ENCODE peak calls at places on chromosomes 3 and 15, in eight cellular contexts. L is fibroblast of lung, Y is HCT116, I is mammary epithelial cell, U is heart left ventricle, K is AG04450, T is dorsolateral prefrontal cortex, M is breast epithelium. H is an unnamed sample. For H3K27me3, the result is how much of the 10 kb centered on the place peaks cover.

GRCh38 chr3:156728267-156728985 is 54.0 kb downstream of the TIPARP start:
- DNase-seq in M (no peak), U (no peak), T (no peak), K (no peak), L (peak), Y (no peak), I (peak), H (no peak)

GRCh38 chr3:157493627-157494550 is 9.3 kb downstream of the VEPH1 start:
- DNase-seq in U (no peak), Y (peak), M (no peak), I (peak), K (no peak), T (no peak), L (peak), H (peak)

GRCh38 chr3:120506076-120506827 is 55.5 kb upstream of the FSTL1 start:
- DNase-seq in I (no peak), Y (no peak), T (no peak), U (no peak), L (peak), M (no peak), K (no peak), H (no peak)

GRCh38 chr3:114126461-114126860 is 52.4 kb downstream of the DRD3 start:
- DNase-seq in I (no peak), U (no peak), K (no peak), L (peak), Y (no peak), M (no peak), T (no peak), H (no peak)

GRCh38 chr3:115839246-115839645 is 215.9 kb downstream of the GAP43 start:
- DNase-seq in U (no peak), I (no peak), L (no peak), T (no peak), Y (no peak), K (no peak), M (no peak), H (no peak)

GRCh38 chr15:100229181-100230163 is 112.3 kb downstream of the ADAMTS17 start:
- DNase-seq in K (no peak), Y (no peak), U (no peak), I (no peak), L (no peak), T (no peak), M (no peak), H (no peak)

GRCh38 chr3:81152156-81152555 is 609.3 kb downstream of the GBE1 start:
- DNase-seq in Y (no peak), U (no peak), L (peak), M (no peak), T (no peak), K (no peak), I (no peak), H (no peak)

GRCh38 chr3:195075941-195076875 is 194.8 kb downstream of the XXYLT1 start:
- DNase-seq in T (no peak), Y (no peak), I (no peak), K (no peak), L (no peak), M (no peak), U (peak), H (no peak)

GRCh38 chr3:135325726-135326245 is 530.7 kb downstream of the EPHB1 start:
- DNase-seq in L (no peak), T (no peak), K (no peak), I (no peak), U (no peak), M (no peak), Y (no peak), H (no peak)

GRCh38 chr3:114632757-114633424 is 339.1 kb downstream of the TIGIT start:
- DNase-seq in U (no peak), L (no peak), I (no peak), Y (no peak), T (no peak), K (no peak), M (no peak), H (no peak)

GRCh38 chr3:109132801-109133473 is 3.6 kb upstream of the C3orf85 start:
- DNase-seq in K (no peak), L (peak), T (no peak), Y (no peak), M (no peak), I (peak), U (no peak), H (no peak)

GRCh38 chr3:16026753-16027152 is 147.7 kb upstream of the GALNT15 start:
- DNase-seq in U (no peak), M (no peak), K (no peak), T (no peak), Y (no peak), I (no peak), L (peak), H (no peak)

GRCh38 chr3:59547874-59548273 is 498.0 kb upstream of the CFAP20DC start:
- DNase-seq in M (no peak), I (no peak), Y (no peak), U (no peak), L (peak), K (no peak), T (no peak), H (no peak)

GRCh38 chr15:77098572-77098971 is 27.7 kb upstream of the TSPAN3 start:
- DNase-seq in I (no peak), L (no peak), K (no peak), Y (no peak), T (no peak), M (no peak), U (no peak), H (no peak)

GRCh38 chr3:34742151-34742550 is 897.2 kb upstream of the ARPP21 start:
- DNase-seq in T (no peak), K (no peak), I (no peak), M (no peak), U (no peak), Y (no peak), L (no peak), H (no peak)

GRCh38 chr15:101652783-101653430 is 726 bp upstream of the TM2D3 start:
- DNase-seq in M (no peak), T (no peak), U (peak), K (no peak), Y (no peak), I (peak), L (no peak), H (no peak)

GRCh38 chr3:137468446-137468845 is 295.7 kb upstream of the SOX14 start:
- DNase-seq in L (no peak), I (no peak), K (no peak), M (no peak), U (no peak), Y (no peak), T (no peak), H (no peak)

GRCh38 chr15:77815015-77815414 is 182.3 kb upstream of the LINGO1 start:
- DNase-seq in K (no peak), T (no peak), I (no peak), L (no peak), Y (no peak), U (no peak), M (no peak), H (no peak)

GRCh38 chr15:68843425-68844311 is 23.0 kb upstream of the ANP32A start:
- DNase-seq in L (peak), I (no peak), T (no peak), M (no peak), Y (no peak), U (peak), K (no peak), H (no peak)

GRCh38 chr3:66625464-66626216 is 124.8 kb upstream of the LRIG1 start:
- DNase-seq in K (no peak), I (no peak), U (no peak), M (no peak), T (no peak), L (no peak), Y (no peak), H (no peak)

GRCh38 chr15:69422336-69422895 is 8.3 kb downstream of the KIF23 start:
- DNase-seq in L (peak), T (no peak), M (no peak), Y (no peak), K (no peak), U (no peak), I (no peak), H (peak)

GRCh38 chr15:99842071-99842470 is 108.8 kb upstream of the LYSMD4 start:
- DNase-seq in M (no peak), K (no peak), Y (no peak), L (no peak), I (no peak), U (no peak), T (no peak), H (no peak)

GRCh38 chr15:73034213-73034612 is 18.1 kb upstream of the NEO1 start:
- DNase-seq in I (no peak), M (no peak), T (no peak), L (no peak), Y (no peak), K (no peak), U (no peak), H (no peak)

GRCh38 chr15:78685157-78685830 is 44.3 kb upstream of the CHRNB4 start:
- DNase-seq in L (no peak), I (no peak), T (no peak), K (no peak), Y (no peak), U (no peak), M (no peak), H (no peak)

GRCh38 chr15:65926899-65927298 is 57.6 kb downstream of the RAB11A start:
- DNase-seq in I (no peak), U (no peak), Y (no peak), L (no peak), T (no peak), M (no peak), K (no peak), H (no peak)

GRCh38 chr15:65926459-65926858 is 57.2 kb downstream of the RAB11A start:
- DNase-seq in T (no peak), Y (no peak), L (no peak), U (no peak), I (no peak), K (no peak), M (no peak), H (no peak)

GRCh38 chr15:65929573-65929972 is 60.3 kb downstream of the RAB11A start:
- DNase-seq in T (no peak), U (no peak), K (no peak), Y (no peak), I (no peak), L (no peak), M (no peak), H (no peak)

GRCh38 chr15:65925338-65925737 is 56.0 kb downstream of the RAB11A start:
- DNase-seq in U (no peak), I (no peak), K (no peak), T (no peak), M (no peak), L (no peak), Y (no peak), H (no peak)

GRCh38 chr15:65927545-65927944 is 58.3 kb downstream of the RAB11A start:
- DNase-seq in U (no peak), T (no peak), M (no peak), L (no peak), K (no peak), I (no peak), Y (no peak), H (no peak)
- TF ChIP-seq CTCF in U (no peak), T (no peak), M (no peak), L (peak), K (peak), I (peak), Y (no peak), H (peak)

GRCh38 chr15:30999729-31000128 is 8.3 kb upstream of the MTMR10 start:
- DNase-seq in M (no peak), Y (no peak), K (no peak), I (no peak), L (no peak), T (no peak), U (no peak), H (no peak)
- H3K27me3 ChIP-seq in M (under half), Y (under half), K (under half), I (under half), L (under half), T (under half), U (under half), H (under half)

GRCh38 chr3:143973352-143974021 is 1.9 kb downstream of the DIPK2A start:
- DNase-seq in T (no peak), M (no peak), U (peak), K (no peak), Y (no peak), I (peak), L (peak), H (no peak)

GRCh38 chr3:143977326-143978262 is 6.0 kb downstream of the DIPK2A start:
- DNase-seq in T (no peak), I (peak), M (no peak), L (no peak), K (no peak), Y (no peak), U (no peak), H (no peak)

GRCh38 chr3:143974181-143974876 is 2.7 kb downstream of the DIPK2A start:
- DNase-seq in T (no peak), K (no peak), L (no peak), M (no peak), Y (no peak), I (no peak), U (no peak), H (no peak)

GRCh38 chr3:143974877-143975238 is 3.2 kb downstream of the DIPK2A start:
- DNase-seq in K (no peak), I (peak), L (no peak), Y (no peak), M (no peak), U (no peak), T (no peak), H (no peak)

DNA sequence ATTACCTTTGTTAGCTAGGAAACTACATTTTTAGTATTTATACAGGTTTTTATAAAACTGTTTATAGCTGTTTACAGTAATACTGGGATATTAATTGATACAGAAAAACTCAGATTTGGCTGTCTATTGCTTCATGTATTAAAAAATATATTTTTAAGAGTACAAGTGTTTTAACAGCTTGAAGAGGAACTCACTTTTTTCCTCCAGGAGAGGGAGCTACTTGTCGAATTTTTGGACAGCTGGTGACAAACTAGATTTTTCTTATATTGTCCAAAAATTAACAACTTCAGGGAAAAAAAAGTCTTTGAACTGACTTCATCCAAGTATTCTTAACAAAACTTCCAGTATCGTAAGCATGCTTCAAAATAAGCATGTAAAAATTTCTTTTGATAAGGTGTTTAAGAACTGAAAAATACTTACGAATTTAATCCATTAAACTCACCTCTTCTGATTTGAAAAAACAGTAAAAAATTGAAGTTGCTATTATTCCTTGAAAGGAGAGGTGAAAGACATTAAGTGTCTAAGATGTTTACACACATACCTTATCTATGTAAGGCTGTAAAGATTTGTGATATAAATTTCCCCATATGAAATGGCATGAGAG is 4.0 kb downstream of the DIPK2A start:
- DNase-seq in T (no peak), M (no peak), U (no peak), K (peak), Y (no peak), L (peak), I (peak), H (no peak)
- H3K4me3 ChIP-seq in T (peak), M (peak), U (no peak), K (peak), Y (no peak), L (peak), I (peak), H (peak)

GRCh38 chr3:187295635-187296034 is 4.1 kb upstream of the MASP1 start:
- DNase-seq in M (no peak), T (no peak), Y (no peak), L (no peak), U (no peak), K (no peak), I (no peak), H (no peak)
- TF ChIP-seq CTCF in M (no peak), T (no peak), Y (peak), L (peak), U (peak), K (peak), I (peak), H (no peak)

DNA sequence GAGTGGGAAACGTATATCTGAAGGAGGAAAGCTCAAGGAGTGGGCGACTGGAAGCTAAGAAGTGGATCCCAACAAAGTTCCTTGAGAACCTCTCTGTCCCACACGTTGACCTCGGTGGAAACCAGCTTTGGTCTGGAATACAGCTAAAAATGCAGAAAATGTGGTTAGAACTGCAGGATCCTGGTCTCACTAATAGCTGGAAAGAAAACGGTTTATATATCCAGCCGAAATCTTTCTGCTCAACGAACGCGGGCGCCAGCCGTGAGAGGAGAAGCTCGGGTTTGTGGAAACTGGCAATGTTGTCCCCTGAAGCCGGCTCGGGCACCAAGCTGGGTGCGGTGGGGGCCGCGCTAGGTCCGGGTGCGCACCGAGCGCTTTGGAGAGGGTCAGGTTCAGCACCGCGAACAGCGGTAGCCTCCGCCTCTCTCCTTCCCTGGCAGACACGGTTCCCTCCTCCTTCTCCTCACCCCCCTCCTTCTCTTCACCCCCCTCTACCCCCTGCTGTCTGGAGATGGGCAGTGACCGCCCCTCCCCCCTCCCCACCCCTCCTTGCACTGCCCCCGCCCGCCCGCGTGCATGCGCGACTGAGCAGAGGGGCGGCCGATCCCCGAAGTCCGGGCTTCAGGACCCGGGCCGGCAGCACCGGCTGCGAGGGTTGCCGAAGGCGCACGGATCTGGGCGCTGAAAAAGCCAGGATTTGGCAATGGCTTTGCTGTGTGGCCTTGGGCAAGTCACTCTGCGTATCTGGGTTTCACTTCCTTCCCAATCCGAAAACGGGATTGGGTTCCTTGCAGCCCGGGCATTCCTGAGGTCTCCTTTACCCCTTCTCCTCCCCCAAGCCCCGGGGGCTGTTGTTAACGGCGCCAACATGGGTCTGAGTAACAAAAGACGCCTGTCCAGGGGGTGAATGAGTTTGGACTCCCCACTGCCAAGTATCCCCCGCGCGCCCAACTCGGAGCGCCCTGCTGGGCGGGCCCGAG is at the start of gene SKOR1:
- DNase-seq in M (peak), I (no peak), T (no peak), K (no peak), L (peak), Y (no peak), U (no peak), H (no peak)
- H3K27me3 ChIP-seq in M (under half), I (half or more), T (half or more), K (half or more), L (half or more), Y (under half), U (half or more), H (half or more)

GRCh38 chr3:7205535-7206331 is 344.8 kb downstream of the GRM7 start:
- DNase-seq in L (peak), Y (no peak), T (no peak), U (no peak), I (peak), K (no peak), M (no peak), H (no peak)

GRCh38 chr3:7209098-7209497 is 348.2 kb downstream of the GRM7 start:
- DNase-seq in L (no peak), Y (no peak), K (no peak), I (peak), U (no peak), M (no peak), T (no peak), H (no peak)

GRCh38 chr3:7207092-7207491 is 346.2 kb downstream of the GRM7 start:
- DNase-seq in L (no peak), K (no peak), I (no peak), Y (no peak), U (no peak), M (no peak), T (no peak), H (no peak)

GRCh38 chr3:7204848-7205156 is 343.9 kb downstream of the GRM7 start:
- DNase-seq in I (no peak), M (no peak), L (no peak), T (no peak), K (no peak), Y (no peak), U (no peak), H (no peak)

GRCh38 chr3:7207928-7208327 is 347.0 kb downstream of the GRM7 start:
- DNase-seq in L (no peak), U (no peak), T (no peak), M (no peak), I (no peak), K (no peak), Y (no peak), H (no peak)
- H3K4me3 ChIP-seq in L (no peak), U (no peak), T (no peak), M (no peak), I (no peak), K (no peak), Y (no peak), H (no peak)

DNA sequence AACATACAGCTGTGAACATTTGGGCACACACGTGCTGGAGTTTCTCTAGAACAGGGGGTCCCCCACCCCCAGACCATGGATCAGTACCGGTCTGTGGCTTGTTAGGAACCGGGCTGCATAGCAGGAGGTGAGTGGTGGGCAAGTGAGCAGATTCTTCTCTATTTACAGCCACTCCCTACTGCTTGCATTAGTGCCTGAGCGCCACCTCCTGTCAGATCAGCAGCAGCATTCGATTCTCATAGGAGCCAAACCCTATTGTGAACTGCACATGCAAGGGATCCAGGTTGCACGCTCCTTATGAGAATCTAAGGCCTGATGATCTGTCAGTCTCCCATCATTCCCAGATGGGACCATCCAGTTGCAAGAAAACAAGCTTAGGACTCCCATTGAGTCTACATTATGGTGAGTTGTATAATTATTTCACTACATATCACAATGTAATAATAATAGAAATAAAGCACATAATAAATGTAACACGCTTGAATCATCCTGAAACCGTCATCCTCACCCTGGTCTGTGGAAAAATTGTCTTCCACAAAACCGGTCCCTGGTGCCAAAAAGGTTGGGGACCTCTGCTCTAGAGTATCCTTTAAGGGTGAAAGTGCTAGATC is 25.8 kb downstream of the CHRM5 start:
- DNase-seq in U (no peak), I (peak), M (no peak), L (peak), K (no peak), T (no peak), Y (peak), H (no peak)
- TF ChIP-seq CTCF in U (no peak), I (no peak), M (no peak), L (peak), K (peak), T (no peak), Y (peak), H (peak)